ENCODE peak calls at places on chromosome 15, in four cellular contexts. C, R, V and E are unnamed samples.
A peak's percentile ranks its signal among the peaks of the same experiment; 100 is the strongest.

GRCh38 chr15:68888419-68888818 is 41.9 kb upstream of the SPESP1 start:
- DNase-seq in C (no peak), R (no peak), V (no peak), E (no peak)

GRCh38 chr15:90650117-90650955 is 66.8 kb upstream of the BLM start:
- DNase-seq in C (no peak), R (peak; percentile 69), V (no peak), E (no peak)

GRCh38 chr15:44798815-44799214 is 62.5 kb downstream of the TRIM69 start:
- DNase-seq in C (peak; percentile 41), R (no peak), V (peak; percentile 15), E (peak; percentile 19)

GRCh38 chr15:50911001-50911400 is 2.5 kb downstream of the AP4E1 start:
- DNase-seq in C (no peak), R (peak; percentile 49), V (no peak), E (no peak)

GRCh38 chr15:96184297-96184696 is 146.2 kb upstream of the NR2F2 start:
- DNase-seq in C (no peak), R (no peak), V (no peak), E (no peak)

GRCh38 chr15:70062321-70062956 is 35.3 kb downstream of the TLE3 start:
- DNase-seq in C (no peak), R (peak; percentile 90), V (no peak), E (no peak)

GRCh38 chr15:31494786-31495185 is 168.2 kb downstream of the KLF13 start:
- DNase-seq in C (no peak), R (no peak), V (no peak), E (no peak)

GRCh38 chr15:29093065-29093435 is 176.6 kb downstream of the NSMCE3 start:
- DNase-seq in C (no peak), R (no peak), V (no peak), E (no peak)

GRCh38 chr15:66195621-66196230 is 57.8 kb downstream of the MEGF11 start:
- DNase-seq in C (no peak), R (no peak), V (no peak), E (no peak)

GRCh38 chr15:84961707-84962106 is 19.9 kb upstream of the PDE8A start:
- DNase-seq in C (no peak), R (peak; percentile 58), V (no peak), E (no peak)

GRCh38 chr15:38670142-38671002 is 105.8 kb upstream of the RASGRP1 start:
- DNase-seq in C (no peak), R (no peak), V (no peak), E (no peak)

GRCh38 chr15:101162701-101163483 is 89.0 kb downstream of the CHSY1 start:
- DNase-seq in C (no peak), R (no peak), V (no peak), E (no peak)

GRCh38 chr15:91965501-91966180 is 112.1 kb downstream of the SLCO3A1 start:
- DNase-seq in C (no peak), R (peak; percentile 33), V (no peak), E (peak; percentile 80)

GRCh38 chr15:92907880-92908279 is 7.8 kb downstream of the CHD2 start:
- DNase-seq in C (no peak), R (peak; percentile 90), V (no peak), E (peak; percentile 78)

GRCh38 chr15:62920569-62921502 is 121.7 kb upstream of the TPM1 start:
- DNase-seq in C (no peak), R (peak; percentile 63), V (no peak), E (no peak)

GRCh38 chr15:100201376-100202280 is 140.1 kb downstream of the ADAMTS17 start:
- DNase-seq in C (no peak), R (no peak), V (no peak), E (no peak)

GRCh38 chr15:52295421-52295991 is at the start of gene MYO5C:
- DNase-seq in C (no peak), R (no peak), V (peak; percentile 68), E (peak; percentile 86)

GRCh38 chr15:24823473-24823872 is 131.3 kb upstream of the SNRPN start:
- DNase-seq in C (peak; percentile 16), R (no peak), V (no peak), E (no peak)

GRCh38 chr15:54803139-54803808 is 393.5 kb downstream of the RSL24D1 start:
- DNase-seq in C (no peak), R (peak; percentile 0), V (no peak), E (peak; percentile 0)

GRCh38 chr15:76073554-76073953 is 13.8 kb downstream of the TMEM266 start:
- DNase-seq in C (no peak), R (no peak), V (no peak), E (no peak)

GRCh38 chr15:29050870-29051269 is 165.1 kb downstream of the APBA2 start:
- DNase-seq in C (no peak), R (peak; percentile 68), V (no peak), E (no peak)

GRCh38 chr15:91790826-91791225 is 62.7 kb upstream of the SLCO3A1 start:
- DNase-seq in C (no peak), R (no peak), V (no peak), E (no peak)

GRCh38 chr15:90790561-90790960 is 73.4 kb downstream of the BLM start:
- DNase-seq in C (no peak), R (no peak), V (no peak), E (no peak)

GRCh38 chr15:57129064-57129463 is 210.6 kb downstream of the TCF12 start:
- DNase-seq in C (no peak), R (no peak), V (no peak), E (no peak)

GRCh38 chr15:52289629-52290081 is 5.9 kb downstream of the MYO5C start:
- DNase-seq in C (no peak), R (no peak), V (no peak), E (no peak)

GRCh38 chr15:35740761-35741160 is 194.8 kb upstream of the DPH6 start:
- DNase-seq in C (no peak), R (peak; percentile 89), V (no peak), E (no peak)

GRCh38 chr15:70166506-70167087 is 68.9 kb upstream of the TLE3 start:
- DNase-seq in C (no peak), R (no peak), V (no peak), E (no peak)

GRCh38 chr15:99669250-99669649 is 64.0 kb downstream of the LYSMD4 start:
- DNase-seq in C (no peak), R (no peak), V (peak; percentile 53), E (no peak)

GRCh38 chr15:98812711-98813441 is 164.5 kb downstream of the IGF1R start:
- DNase-seq in C (no peak), R (no peak), V (peak; percentile 89), E (no peak)

GRCh38 chr15:58348095-58348812 is 83.5 kb upstream of the LIPC start:
- DNase-seq in C (no peak), R (no peak), V (peak; percentile 50), E (no peak)

GRCh38 chr15:74175271-74176191 is 2.0 kb downstream of the ISLR start:
- DNase-seq in C (no peak), R (no peak), V (no peak), E (no peak)

GRCh38 chr15:52005748-52006701 is 13.0 kb upstream of the MAPK6 start:
- DNase-seq in C (no peak), R (peak; percentile 85), V (peak; percentile 70), E (no peak)

GRCh38 chr15:79089331-79089889 is 1.2 kb downstream of the RASGRF1 start:
- DNase-seq in C (no peak), R (no peak), V (no peak), E (no peak)

GRCh38 chr15:73570355-73571032 is 62.7 kb downstream of the NPTN start:
- DNase-seq in C (no peak), R (no peak), V (no peak), E (no peak)

GRCh38 chr15:58017869-58018268 is 47.6 kb downstream of the ALDH1A2 start:
- DNase-seq in C (no peak), R (no peak), V (no peak), E (no peak)

GRCh38 chr15:58407366-58407765 is 24.4 kb upstream of the LIPC start:
- DNase-seq in C (no peak), R (no peak), V (no peak), E (no peak)

GRCh38 chr15:65857718-65858402 is 11.4 kb upstream of the RAB11A start:
- DNase-seq in C (no peak), R (no peak), V (no peak), E (no peak)

GRCh38 chr15:56034514-56034913 is 41.1 kb upstream of the NEDD4 start:
- DNase-seq in C (no peak), R (no peak), V (no peak), E (no peak)

GRCh38 chr15:56035166-56035565 is 41.8 kb upstream of the NEDD4 start:
- DNase-seq in C (no peak), R (no peak), V (no peak), E (no peak)

GRCh38 chr15:56036546-56037067 is 43.2 kb upstream of the NEDD4 start:
- DNase-seq in C (no peak), R (no peak), V (no peak), E (no peak)

GRCh38 chr15:56040081-56041035 is 46.9 kb upstream of the NEDD4 start:
- DNase-seq in C (no peak), R (peak; percentile 98), V (peak; percentile 80), E (peak; percentile 90)

DNA sequence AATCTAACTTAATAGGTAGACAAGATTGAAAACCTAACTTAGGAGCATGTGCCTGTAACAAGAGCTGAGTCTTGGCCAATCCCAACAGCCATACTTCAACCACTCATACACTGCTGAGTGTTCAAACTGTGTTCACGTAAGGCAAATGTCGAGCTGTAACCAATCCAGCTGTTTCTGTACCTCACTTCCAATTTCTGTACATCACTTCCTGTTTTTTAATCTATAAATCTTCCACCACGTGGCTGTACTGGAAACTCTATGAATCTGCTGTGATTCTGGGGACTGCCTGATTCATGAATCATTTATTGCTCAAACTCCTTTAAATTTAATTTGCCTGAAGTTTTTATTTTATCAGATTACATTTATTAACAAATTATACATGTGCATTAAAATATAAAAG is 44.6 kb upstream of the NEDD4 start:
- DNase-seq in C (no peak), R (peak; percentile 67), V (no peak), E (no peak)
- TF ChIP-seq MAZ in C (no peak), R (no peak), V (no peak), E (no peak)

DNA sequence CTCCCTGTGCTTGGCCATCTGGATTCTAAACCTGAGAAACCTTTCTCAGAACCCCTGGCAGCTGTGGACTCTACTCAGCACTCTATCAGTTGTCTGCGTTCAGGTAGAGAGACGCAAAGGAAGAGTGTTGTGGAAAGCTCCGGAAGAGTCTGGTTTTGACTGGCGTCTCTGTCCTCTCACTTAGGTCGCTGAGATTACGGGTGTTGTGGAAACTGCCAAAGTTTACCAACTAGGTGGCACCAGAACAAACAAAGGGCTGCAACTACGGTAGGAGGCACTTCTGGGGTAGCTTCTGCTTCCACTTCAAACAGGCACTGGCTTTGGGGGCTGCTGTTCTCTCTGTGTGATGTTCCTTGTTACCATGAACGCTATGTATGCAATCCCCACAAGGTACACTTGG is 19.2 kb upstream of the ITPKA start:
- DNase-seq in C (no peak), R (no peak), V (no peak), E (no peak)
- TF ChIP-seq MAZ in C (no peak), R (no peak), V (no peak), E (no peak)

GRCh38 chr15:86773766-86774165 is 694.1 kb downstream of the AGBL1 start:
- DNase-seq in C (no peak), R (no peak), V (no peak), E (no peak)
- TF ChIP-seq MAZ in C (no peak), R (no peak), V (no peak), E (no peak)

DNA sequence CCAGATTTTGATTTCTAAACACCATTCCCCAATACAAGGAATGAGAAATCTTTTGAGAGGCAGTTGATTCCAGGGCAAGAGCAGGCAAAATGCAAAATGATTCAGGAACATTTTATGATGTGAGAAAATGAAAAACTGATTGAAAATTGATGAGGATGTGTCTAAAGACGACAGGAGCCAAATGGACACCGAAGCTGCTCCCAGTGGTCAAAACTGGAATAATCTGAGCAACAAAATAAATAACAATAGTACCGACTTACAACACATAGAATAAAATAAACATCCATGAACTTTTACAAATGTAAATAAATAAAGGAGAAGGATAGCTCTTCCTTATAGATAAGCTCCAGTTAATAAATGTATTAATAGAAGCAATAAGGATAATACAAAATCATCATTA is 186.8 kb downstream of the OCA2 start:
- DNase-seq in C (no peak), R (no peak), V (no peak), E (no peak)
- TF ChIP-seq MAZ in C (no peak), R (no peak), V (no peak), E (no peak)